ENCODE peak calls at places on chromosome 21, in ten cellular contexts. T, A, K, C, F, Q, D, V, U and X are unnamed samples. For H3K36me3, the result is how much of the 10 kb centered on the place peaks cover.

GRCh38 chr21:8989261-8989882 is 1532.0 kb upstream of the TPTE start:
- DNase-seq in C (no peak), A (peak), F (no peak), D (no peak), V (no peak), Q (no peak), K (no peak), T (no peak), U (no peak), X (no peak)

GRCh38 chr21:33857846-33858671 is 57.5 kb downstream of the ATP5PO start:
- DNase-seq in C (no peak), F (no peak), T (no peak), V (no peak), K (no peak), U (peak), Q (no peak), D (peak), A (no peak), X (no peak)

GRCh38 chr21:27380303-27380702 is 413.4 kb upstream of the ADAMTS5 start:
- DNase-seq in C (no peak), K (no peak), Q (no peak), A (no peak), U (no peak), V (no peak), D (no peak), T (no peak), F (no peak), X (no peak)

GRCh38 chr21:44615881-44616590 is 4.2 kb downstream of the KRTAP10-8 start:
- DNase-seq in C (no peak), A (no peak), D (peak), V (no peak), K (no peak), F (no peak), U (no peak), T (no peak), Q (no peak), X (no peak)

GRCh38 chr21:29893687-29894086 is 46.1 kb downstream of the GRIK1 start:
- DNase-seq in U (no peak), K (peak), F (no peak), A (no peak), D (no peak), T (no peak), C (no peak), Q (no peak), V (no peak), X (no peak)

GRCh38 chr21:39644069-39644468 is 31.3 kb downstream of the B3GALT5 start:
- DNase-seq in F (no peak), C (no peak), U (no peak), Q (no peak), V (no peak), A (no peak), D (no peak), T (no peak), K (no peak), X (no peak)

GRCh38 chr21:42862774-42863503 is 16.4 kb downstream of the WDR4 start:
- DNase-seq in Q (no peak), F (no peak), U (no peak), D (no peak), T (no peak), V (peak), A (no peak), C (no peak), K (no peak), X (no peak)

GRCh38 chr21:20570824-20571232 is 427.4 kb upstream of the NCAM2 start:
- DNase-seq in K (no peak), A (no peak), U (no peak), Q (no peak), V (no peak), F (no peak), D (no peak), T (no peak), C (no peak), X (peak)

GRCh38 chr21:34635307-34635706 is 20.4 kb upstream of the RCAN1 start:
- DNase-seq in A (peak), Q (no peak), K (no peak), D (no peak), U (no peak), F (no peak), T (no peak), C (no peak), V (no peak), X (peak)

GRCh38 chr21:38839683-38840286 is 34.1 kb downstream of the ETS2 start:
- DNase-seq in K (no peak), V (no peak), Q (no peak), D (no peak), T (no peak), F (no peak), U (no peak), C (no peak), A (no peak), X (no peak)

GRCh38 chr21:32545948-32546441 is 39.3 kb downstream of the TCP10L start:
- DNase-seq in A (no peak), C (no peak), K (no peak), U (no peak), V (no peak), F (no peak), Q (no peak), D (no peak), T (no peak), X (no peak)

GRCh38 chr21:32806810-32807386 is 35.3 kb upstream of the PAXBP1 start:
- DNase-seq in Q (no peak), A (no peak), U (no peak), K (no peak), F (no peak), C (no peak), V (no peak), D (no peak), T (no peak), X (no peak)

GRCh38 chr21:43211085-43212071 is 42.6 kb downstream of the CRYAA start:
- DNase-seq in F (no peak), K (peak), C (peak), V (peak), A (peak), T (peak), Q (no peak), D (peak), U (peak), X (no peak)

GRCh38 chr21:15908187-15908586 is 178.4 kb downstream of the USP25 start:
- DNase-seq in V (no peak), C (no peak), T (no peak), A (no peak), U (no peak), Q (no peak), K (no peak), D (no peak), F (no peak), X (no peak)

GRCh38 chr21:43332872-43333300 is 94.0 kb downstream of the SIK1 start:
- DNase-seq in C (no peak), T (no peak), V (no peak), D (peak), K (no peak), Q (no peak), A (no peak), U (no peak), F (no peak), X (no peak)

GRCh38 chr21:26842976-26843911 is 2.0 kb downstream of the ADAMTS1 start:
- DNase-seq in T (peak), F (peak), A (peak), U (peak), D (peak), K (peak), C (peak), Q (no peak), V (peak), X (peak)

GRCh38 chr21:33383056-33383888 is 19.9 kb upstream of the IFNGR2 start:
- DNase-seq in D (peak), C (peak), U (peak), V (peak), F (peak), T (no peak), K (peak), A (peak), Q (peak), X (no peak)

GRCh38 chr21:45348591-45349327 is 56.2 kb upstream of the COL18A1 start:
- DNase-seq in A (no peak), D (peak), V (no peak), T (no peak), C (no peak), Q (no peak), K (no peak), U (no peak), F (no peak), X (no peak)

GRCh38 chr21:44845418-44846200 is 27.7 kb upstream of the SUMO3 start:
- DNase-seq in A (peak), C (peak), D (peak), U (peak), F (peak), K (peak), V (no peak), T (no peak), Q (peak), X (peak)

GRCh38 chr21:28952686-28953085 is 40.0 kb downstream of the LTN1 start:
- DNase-seq in U (no peak), F (no peak), T (no peak), A (no peak), K (no peak), Q (no peak), D (no peak), C (no peak), V (no peak), X (no peak)

GRCh38 chr21:43913928-43914327 is 48.9 kb downstream of the AGPAT3 start:
- DNase-seq in T (no peak), F (no peak), Q (no peak), U (peak), D (no peak), C (peak), V (no peak), A (no peak), K (no peak), X (peak)

DNA sequence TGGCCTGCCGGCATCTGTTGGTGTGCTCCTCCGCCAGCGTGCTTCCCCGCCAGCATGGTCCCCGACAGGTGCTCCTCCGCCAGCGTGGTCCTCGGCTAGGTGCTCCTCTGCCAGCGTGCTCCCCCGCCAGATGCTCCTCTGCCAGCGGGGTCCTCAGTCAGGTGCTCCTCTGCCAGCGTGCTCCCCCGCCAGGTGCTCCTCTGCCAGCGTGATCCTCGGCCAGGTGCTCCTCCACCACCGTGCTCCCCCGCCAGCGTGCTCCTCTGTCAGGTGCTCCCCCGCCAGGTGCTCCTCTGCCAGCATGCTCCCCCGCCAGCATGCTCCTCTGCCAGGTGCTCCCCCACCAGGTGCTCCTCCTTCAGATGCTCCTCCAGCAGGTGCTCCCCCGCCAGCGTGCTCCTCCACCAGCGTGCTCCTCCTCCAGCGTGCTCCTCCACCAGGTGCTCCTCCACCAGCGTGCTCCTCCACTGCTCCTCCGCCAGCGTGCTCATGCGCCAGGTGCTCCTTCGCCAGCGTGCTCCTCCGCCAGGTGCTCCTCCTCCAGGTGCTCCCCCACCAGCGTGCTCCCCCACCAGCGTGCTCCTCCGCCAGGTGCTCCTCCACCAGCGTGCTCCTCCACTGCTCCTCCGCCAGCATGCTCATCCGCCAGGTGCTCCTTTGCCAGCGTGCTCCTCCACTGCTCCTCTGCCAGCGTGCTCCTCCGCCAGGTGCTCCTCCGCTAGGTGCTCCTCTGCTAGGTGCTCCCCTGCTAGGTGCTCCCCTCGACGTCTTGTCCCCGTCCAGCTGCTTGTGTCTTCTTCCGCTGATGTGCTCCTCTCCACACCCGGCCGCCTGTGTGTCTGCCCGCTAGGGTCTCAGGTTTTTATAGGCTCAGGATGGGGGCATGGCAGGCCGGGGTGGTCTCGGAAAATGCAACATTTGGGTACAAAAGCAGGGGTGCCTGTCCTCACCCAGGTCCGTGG is 223.0 kb downstream of the NRIP1 start:
- DNase-seq in U (no peak), C (no peak), A (no peak), Q (no peak), T (no peak), V (no peak), D (peak), K (no peak), F (no peak), X (no peak)
- H3K4me3 ChIP-seq in U (no peak), C (no peak), A (no peak), Q (no peak), T (no peak), V (no peak), D (no peak), K (no peak), F (no peak), X (no peak)

GRCh38 chr21:36728371-36729111 is 29.6 kb downstream of the SIM2 start:
- DNase-seq in Q (no peak), A (no peak), D (no peak), T (no peak), C (no peak), U (peak), V (no peak), K (no peak), F (no peak), X (no peak)

GRCh38 chr21:36732761-36733160 is 33.8 kb downstream of the SIM2 start:
- DNase-seq in F (no peak), Q (no peak), T (no peak), A (no peak), U (peak), K (no peak), C (no peak), V (no peak), D (no peak), X (no peak)

GRCh38 chr21:36732217-36732616 is 33.3 kb downstream of the SIM2 start:
- DNase-seq in T (no peak), U (peak), Q (no peak), F (no peak), K (no peak), C (no peak), V (no peak), D (no peak), A (no peak), X (no peak)

GRCh38 chr21:36729301-36729970 is 30.5 kb downstream of the SIM2 start:
- DNase-seq in V (no peak), A (no peak), U (peak), T (no peak), F (no peak), D (no peak), K (no peak), Q (no peak), C (no peak), X (no peak)

DNA sequence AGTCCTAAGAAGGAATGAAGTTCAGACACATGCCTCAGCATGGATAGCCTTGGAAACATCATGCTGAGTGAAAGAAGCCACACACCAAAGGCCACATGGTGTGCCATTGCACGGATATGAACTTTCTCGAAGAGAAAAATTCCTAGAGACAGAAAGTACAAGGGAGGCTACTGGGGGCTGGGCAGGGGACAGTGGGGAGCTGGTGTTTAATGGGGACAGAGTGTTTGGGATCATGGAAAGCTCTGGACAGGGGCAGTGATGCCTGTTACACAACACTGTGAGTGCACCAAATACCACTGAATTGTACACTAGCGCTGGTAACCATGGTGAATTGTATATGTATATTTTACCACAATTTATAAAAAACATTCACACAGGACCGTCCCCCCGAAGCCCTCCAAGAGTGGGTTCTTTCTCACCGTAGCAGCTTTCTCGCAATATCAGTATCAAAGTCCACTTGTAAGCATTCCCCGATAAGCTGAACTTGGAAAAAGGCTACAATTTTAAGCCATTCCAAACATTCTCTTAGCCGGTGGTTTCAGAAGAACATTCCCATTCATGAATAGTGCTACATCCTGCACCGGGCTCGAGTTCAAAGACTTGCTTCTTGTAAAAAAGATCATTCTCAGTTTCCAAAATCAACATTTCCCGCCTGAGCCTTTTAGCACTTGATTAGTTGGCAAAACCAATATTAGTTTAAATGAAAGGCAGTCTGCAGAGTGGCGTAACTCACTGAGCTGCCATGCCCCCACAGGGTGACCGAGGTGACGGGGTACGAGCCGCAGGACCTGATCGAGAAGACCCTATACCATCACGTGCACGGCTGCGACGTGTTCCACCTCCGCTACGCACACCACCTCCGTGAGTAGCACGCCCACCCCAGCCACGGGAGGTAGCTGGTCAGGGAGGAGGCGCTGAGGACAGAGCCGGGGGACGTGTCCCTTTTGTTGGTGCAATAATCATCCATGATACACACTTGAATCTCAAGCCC is 31.7 kb downstream of the SIM2 start:
- DNase-seq in D (no peak), F (no peak), K (no peak), U (peak), C (no peak), V (no peak), Q (no peak), T (no peak), A (no peak), X (no peak)
- H3K36me3 ChIP-seq in D (under half), F (under half), K (under half), U (under half), C (under half), V (under half), Q (under half), T (under half), A (under half), X (half or more)

GRCh38 chr21:17783816-17784598 is 35.1 kb downstream of the C21orf91 start:
- DNase-seq in C (no peak), D (no peak), F (no peak), V (no peak), T (no peak), A (no peak), Q (no peak), K (no peak), U (no peak), X (no peak)
- H3K4me3 ChIP-seq in C (no peak), D (no peak), F (no peak), V (no peak), T (no peak), A (no peak), Q (peak), K (no peak), U (no peak), X (no peak)

GRCh38 chr21:21714396-21714795 is 716.2 kb downstream of the NCAM2 start:
- DNase-seq in D (no peak), V (no peak), A (no peak), Q (no peak), K (no peak), F (no peak), T (no peak), U (no peak), C (no peak), X (peak)
- H3K36me3 ChIP-seq in D (under half), V (under half), A (under half), Q (under half), K (under half), F (under half), T (under half), U (under half), C (under half), X (under half)

DNA sequence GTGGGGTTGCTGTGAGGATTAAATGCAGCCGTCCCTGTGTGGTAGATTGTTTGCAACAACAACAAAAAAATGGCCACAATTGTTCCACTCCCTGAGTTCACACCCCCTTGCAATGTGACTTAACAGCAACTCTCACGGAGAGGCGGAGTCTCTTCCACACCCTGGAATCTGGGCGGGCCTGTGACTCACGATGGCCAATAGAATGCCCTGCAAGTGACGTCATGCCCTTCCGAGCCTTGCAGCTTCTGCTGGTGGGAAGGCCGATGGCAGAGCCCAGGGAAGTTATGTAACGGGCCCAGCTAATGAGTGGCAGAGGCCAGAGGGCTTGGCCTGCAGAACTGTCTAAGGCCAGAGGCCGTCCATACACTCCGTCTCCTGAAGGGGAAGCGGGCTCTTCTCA is 87.9 kb downstream of the RIPK4 start:
- DNase-seq in D (peak), A (peak), T (peak), U (peak), Q (no peak), C (peak), V (peak), F (peak), K (peak), X (peak)
- H3K4me3 ChIP-seq in D (no peak), A (no peak), T (no peak), U (no peak), Q (no peak), C (no peak), V (no peak), F (no peak), K (no peak), X (no peak)

GRCh38 chr21:46399686-46400085 is 59.0 kb upstream of the DIP2A start:
- DNase-seq in A (no peak), C (no peak), F (no peak), D (peak), K (no peak), U (no peak), T (no peak), V (no peak), Q (no peak), X (no peak)
- H3K36me3 ChIP-seq in A (half or more), C (under half), F (half or more), D (under half), K (under half), U (under half), T (under half), V (under half), Q (under half), X (under half)